ENCODE peak calls at places on chromosomes 3 and 15, in five cellular contexts. Z, C, W, J and H are unnamed samples.

GRCh38 chr3:123733341-123733740 is 148.5 kb upstream of the HACD2 start:
- DNase-seq in W (no peak), Z (no peak), C (no peak), J (no peak), H (no peak)

GRCh38 chr3:9902372-9903237 is at the start of gene IL17RE:
- DNase-seq in J (peak), W (no peak), C (peak), Z (peak), H (no peak)

GRCh38 chr3:172034786-172035685 is 4.3 kb upstream of the FNDC3B start:
- DNase-seq in W (no peak), C (peak), J (no peak), Z (peak), H (no peak)

GRCh38 chr3:64381369-64381768 is 156.1 kb upstream of the PRICKLE2 start:
- DNase-seq in J (no peak), C (no peak), Z (no peak), W (no peak), H (no peak)

GRCh38 chr3:127685708-127686511 is 13.2 kb downstream of the ABTB1 start:
- DNase-seq in C (no peak), W (no peak), Z (no peak), J (no peak), H (no peak)

GRCh38 chr3:144840866-144841265 is 869.2 kb downstream of the DIPK2A start:
- DNase-seq in Z (no peak), J (no peak), W (no peak), C (no peak), H (no peak)

GRCh38 chr15:78509726-78510312 is 2.4 kb downstream of the HYKK start:
- DNase-seq in C (no peak), W (no peak), Z (no peak), J (no peak), H (no peak)

GRCh38 chr3:72265250-72265649 is 480.3 kb upstream of the PROK2 start:
- DNase-seq in Z (no peak), C (no peak), J (no peak), W (no peak), H (no peak)

GRCh38 chr15:70339551-70340517 is 242.1 kb upstream of the TLE3 start:
- DNase-seq in Z (no peak), W (no peak), C (no peak), J (no peak), H (no peak)